ENCODE peak calls at places on chromosomes 1 and 21, in eight cellular contexts. N, B, M, I, Q, E, Z and A are unnamed samples.

GRCh38 chr1:206699626-206700025 is 14.9 kb downstream of the MAPKAPK2 start:
- DNase-seq in M (no peak), B (no peak), I (no peak), N (peak), Q (no peak), E (no peak), Z (no peak), A (no peak)

GRCh38 chr21:37532868-37533780 is 166.6 kb downstream of the DYRK1A start:
- DNase-seq in Z (peak), E (no peak), N (no peak), Q (no peak), B (no peak), I (peak), M (peak), A (peak)

GRCh38 chr1:234322979-234323378 is 50.3 kb upstream of the COA6 start:
- DNase-seq in N (peak), E (peak), B (no peak), I (peak), Q (peak), Z (peak), M (peak), A (peak)

GRCh38 chr1:226754097-226754496 is 15.0 kb upstream of the ITPKB start:
- DNase-seq in B (no peak), Q (no peak), Z (no peak), M (no peak), I (no peak), N (no peak), E (no peak), A (no peak)

GRCh38 chr21:26544208-26544607 is 28.9 kb downstream of the CYYR1 start:
- DNase-seq in E (no peak), Z (no peak), I (no peak), M (no peak), B (no peak), Q (no peak), N (no peak), A (no peak)

GRCh38 chr1:230176871-230177411 is 109.9 kb downstream of the GALNT2 start:
- DNase-seq in B (peak), I (no peak), M (no peak), Z (no peak), Q (no peak), N (no peak), E (no peak), A (peak)

GRCh38 chr1:37932759-37933158 is 14.1 kb downstream of the INPP5B start:
- DNase-seq in Q (no peak), E (no peak), B (no peak), Z (no peak), N (no peak), M (no peak), I (no peak), A (no peak)

GRCh38 chr1:205454903-205455335 is 926 bp downstream of the BLACAT1 start:
- DNase-seq in N (no peak), M (no peak), Z (no peak), I (no peak), E (peak), Q (no peak), B (no peak), A (no peak)

GRCh38 chr1:169630006-169630405 is at the start of gene SELP:
- DNase-seq in M (no peak), Z (no peak), I (no peak), Q (no peak), B (no peak), N (no peak), E (no peak), A (no peak)

GRCh38 chr1:151401860-151402259 is 2.5 kb downstream of the PSMB4 start:
- DNase-seq in I (no peak), N (no peak), Q (no peak), M (no peak), B (no peak), E (no peak), Z (no peak), A (no peak)

GRCh38 chr1:117060441-117061317 is 553 bp downstream of the TTF2 start:
- DNase-seq in Z (peak), I (peak), N (peak), E (no peak), B (no peak), M (no peak), Q (peak), A (no peak)

GRCh38 chr1:237152506-237153335 is 110.7 kb downstream of the RYR2 start:
- DNase-seq in Q (no peak), E (no peak), I (no peak), M (no peak), Z (no peak), B (no peak), N (no peak), A (no peak)

GRCh38 chr1:155127105-155127671 is 488 bp upstream of the EFNA1 start:
- DNase-seq in B (no peak), Q (no peak), E (peak), Z (no peak), I (peak), N (peak), M (no peak), A (no peak)

GRCh38 chr1:82114887-82115286 is 314.2 kb downstream of the ADGRL2 start:
- DNase-seq in B (no peak), N (no peak), E (no peak), I (no peak), M (no peak), Z (no peak), Q (no peak), A (no peak)

GRCh38 chr1:172971241-172971640 is 79.5 kb downstream of the TNFSF18 start:
- DNase-seq in Q (no peak), I (no peak), B (no peak), E (no peak), Z (no peak), N (no peak), M (no peak), A (no peak)

GRCh38 chr1:158037876-158038359 is 44.5 kb downstream of the KIRREL1 start:
- DNase-seq in M (peak), B (no peak), I (no peak), E (no peak), Z (no peak), Q (no peak), N (peak), A (no peak)

GRCh38 chr1:214002472-214002871 is 14.7 kb downstream of the PROX1 start:
- DNase-seq in Q (no peak), I (no peak), N (no peak), Z (no peak), B (peak), M (peak), E (no peak), A (no peak)

GRCh38 chr1:43019226-43019625 is 60.6 kb upstream of the SLC2A1 start:
- DNase-seq in B (no peak), N (no peak), Q (no peak), Z (no peak), E (no peak), M (no peak), I (no peak), A (no peak)

GRCh38 chr1:203644661-203645510 is 18.3 kb downstream of the ATP2B4 start:
- DNase-seq in E (peak), Z (no peak), N (no peak), B (no peak), I (no peak), Q (no peak), M (no peak), A (no peak)

GRCh38 chr1:70779571-70779970 is 268.0 kb downstream of the PTGER3 start:
- DNase-seq in B (no peak), E (no peak), N (no peak), I (no peak), M (no peak), Q (no peak), Z (peak), A (no peak)

GRCh38 chr1:64940026-64940425 is 26.3 kb downstream of the JAK1 start:
- DNase-seq in I (no peak), E (no peak), Q (no peak), N (no peak), Z (no peak), B (no peak), M (peak), A (no peak)

GRCh38 chr1:43968348-43968948 is 1.4 kb upstream of the DPH2 start:
- DNase-seq in M (no peak), Z (peak), E (peak), B (no peak), I (peak), N (no peak), Q (peak), A (peak)

GRCh38 chr1:3618904-3619671 is 5.7 kb upstream of the TPRG1L start:
- DNase-seq in B (peak), I (peak), N (peak), Z (peak), E (peak), Q (peak), M (peak), A (peak)

GRCh38 chr1:7642781-7643180 is 128.3 kb upstream of the VAMP3 start:
- DNase-seq in Z (no peak), B (no peak), E (no peak), M (no peak), Q (no peak), N (no peak), I (no peak), A (no peak)

GRCh38 chr1:185008746-185009360 is 34.5 kb upstream of the NIBAN1 start:
- DNase-seq in Q (no peak), Z (no peak), M (peak), B (no peak), I (no peak), E (no peak), N (no peak), A (no peak)

GRCh38 chr1:44664730-44665370 is 9.4 kb downstream of the TMEM53 start:
- DNase-seq in Z (peak), I (peak), N (no peak), B (no peak), E (no peak), Q (no peak), M (no peak), A (peak)

GRCh38 chr1:25661043-25661807 is 44.6 kb downstream of the MAN1C1 start:
- DNase-seq in Z (no peak), N (no peak), E (no peak), B (no peak), I (no peak), Q (no peak), M (no peak), A (no peak)

GRCh38 chr1:26138974-26139558 is 19.8 kb upstream of the FAM110D start:
- DNase-seq in Q (no peak), Z (no peak), N (no peak), I (no peak), M (no peak), B (no peak), E (no peak), A (no peak)

GRCh38 chr1:176919386-176920378 is 244.8 kb downstream of the ASTN1 start:
- DNase-seq in Z (peak), Q (no peak), E (no peak), I (no peak), B (no peak), N (no peak), M (no peak), A (no peak)

GRCh38 chr1:40438391-40439015 is 11.8 kb upstream of the ZFP69B start:
- DNase-seq in E (peak), Q (peak), I (no peak), B (no peak), M (peak), Z (peak), N (no peak), A (no peak)

GRCh38 chr1:108009603-108010195 is 44.7 kb upstream of the VAV3 start:
- DNase-seq in Z (no peak), N (no peak), Q (no peak), I (no peak), B (no peak), M (no peak), E (no peak), A (no peak)

GRCh38 chr1:201511925-201512539 is 5.1 kb upstream of the CSRP1 start:
- DNase-seq in M (no peak), I (no peak), N (peak), Q (peak), E (peak), B (no peak), Z (peak), A (no peak)

GRCh38 chr1:39754026-39754569 is 15.4 kb downstream of the PPIE start:
- DNase-seq in N (no peak), Q (no peak), I (no peak), M (no peak), Z (no peak), E (no peak), B (peak), A (no peak)

GRCh38 chr1:81325404-81325803 is 475.3 kb upstream of the ADGRL2 start:
- DNase-seq in B (no peak), M (no peak), N (no peak), I (no peak), Z (no peak), E (no peak), Q (no peak), A (no peak)

GRCh38 chr21:41824466-41825207 is 54.5 kb downstream of the PRDM15 start:
- DNase-seq in Z (no peak), Q (no peak), I (no peak), M (no peak), N (no peak), B (peak), E (no peak), A (no peak)

GRCh38 chr21:36584980-36585940 is 105.3 kb upstream of the CLDN14 start:
- DNase-seq in I (peak), Z (peak), B (no peak), N (no peak), M (no peak), E (no peak), Q (peak), A (peak)

GRCh38 chr1:41613646-41614592 is 129.4 kb upstream of the EDN2 start:
- DNase-seq in E (no peak), N (no peak), I (no peak), Z (no peak), Q (no peak), B (no peak), M (no peak), A (no peak)

GRCh38 chr21:43829575-43830119 is 35.4 kb upstream of the AGPAT3 start:
- DNase-seq in N (no peak), I (no peak), Q (no peak), M (no peak), E (no peak), Z (no peak), B (no peak), A (no peak)